ENCODE peak calls at places on chromosomes 1 and 21, in seven cellular contexts. Z is activated effector memory CD4-positive, alpha-beta T cell treated with anti-CD3 and anti-CD28 coated beads, Interleukin-2, amount 50 U/mL, for 16 hours; S is retinal pigment epithelial cell; A is HL-60; N is stimulated activated CD8-positive, alpha-beta memory T cell treated with anti-CD3 and anti-CD28 coated beads, Interleukin-4, amount 100 ng/mL, for 24 hours; J is CD8-positive, alpha-beta memory T cell; Q is T-cell. X is an unnamed sample.
A peak's percentile ranks its signal among the peaks of the same experiment; 100 is the strongest.

GRCh38 chr1:180358649-180359048 is 128.6 kb downstream of the LHX4 start:
- DNase-seq in Z (no peak), S (peak; percentile 78), A (no peak), N (no peak), J (no peak), Q (no peak), X (peak; percentile 36)

GRCh38 chr1:15323351-15323988 is 76.4 kb downstream of the FHAD1 start:
- DNase-seq in Z (peak; percentile 89), S (no peak), A (peak; percentile 70), N (peak; percentile 57), J (peak; percentile 80), Q (peak; percentile 67), X (peak; percentile 85)

GRCh38 chr1:150578278-150579109 is 916 bp downstream of the MCL1 start:
- DNase-seq in Z (peak; percentile 82), S (no peak), A (peak; percentile 15), N (peak; percentile 37), J (peak; percentile 65), Q (no peak), X (peak; percentile 77)

GRCh38 chr1:17559618-17560419 is 20.3 kb downstream of the ARHGEF10L start:
- DNase-seq in Z (no peak), S (no peak), A (no peak), N (no peak), J (no peak), Q (no peak), X (peak; percentile 66)

GRCh38 chr1:116008651-116009380 is 32.5 kb downstream of the SLC22A15 start:
- DNase-seq in Z (no peak), S (no peak), A (no peak), N (no peak), J (no peak), Q (no peak), X (no peak)

GRCh38 chr1:214537872-214538473 is 13.4 kb downstream of the PTPN14 start:
- DNase-seq in Z (no peak), S (no peak), A (no peak), N (no peak), J (no peak), Q (no peak), X (no peak)

GRCh38 chr21:41973427-41973831 is 19.6 kb upstream of the C2CD2 start:
- DNase-seq in Z (peak; percentile 22), S (no peak), A (no peak), N (no peak), J (no peak), Q (no peak), X (no peak)

GRCh38 chr1:30870656-30871055 is 37.9 kb downstream of the SDC3 start:
- DNase-seq in Z (no peak), S (no peak), A (no peak), N (no peak), J (no peak), Q (no peak), X (no peak)

GRCh38 chr1:200081982-200082272 is 54.4 kb downstream of the NR5A2 start:
- DNase-seq in Z (no peak), S (no peak), A (no peak), N (no peak), J (no peak), Q (no peak), X (no peak)

GRCh38 chr1:178189814-178190213 is 95.9 kb downstream of the RASAL2 start:
- DNase-seq in Z (no peak), S (no peak), A (peak; percentile 57), N (no peak), J (no peak), Q (no peak), X (no peak)

GRCh38 chr1:209622841-209623829 is 29.1 kb downstream of the LAMB3 start:
- DNase-seq in Z (no peak), S (no peak), A (no peak), N (no peak), J (no peak), Q (no peak), X (no peak)

GRCh38 chr1:115814685-115815398 is 26.1 kb downstream of the NHLH2 start:
- DNase-seq in Z (no peak), S (no peak), A (no peak), N (no peak), J (no peak), Q (no peak), X (no peak)

GRCh38 chr1:24416666-24417391 is 1.2 kb downstream of the NIPAL3 start:
- DNase-seq in Z (peak; percentile 79), S (peak; percentile 68), A (peak; percentile 58), N (no peak), J (peak; percentile 63), Q (peak; percentile 28), X (no peak)

GRCh38 chr1:109498161-109498801 is 4.4 kb downstream of the CYB561D1 start:
- DNase-seq in Z (peak; percentile 69), S (no peak), A (peak; percentile 11), N (no peak), J (no peak), Q (no peak), X (no peak)

GRCh38 chr21:28016571-28016970 is 976.1 kb downstream of the LTN1 start:
- DNase-seq in Z (no peak), S (peak; percentile 55), A (no peak), N (no peak), J (no peak), Q (no peak), X (no peak)